ENCODE peak calls at places on chromosomes 13 and 19, in nine cellular contexts. One of them, this sample, is unnamed.

GRCh38 chr13:43587376-43587775 is 199.4 kb downstream of the ENOX1 start:
- DNase-seq in KBM-7: no peak
- DNase-seq in substantia nigra: no peak
- DNase-seq in NCI-H774: no peak
- DNase-seq in naive thymus-derived CD4-positive, alpha-beta T cell: no peak
- DNase-seq in NCI-H1105 treated with DMSO at 0.1 percent for 48 hours: no peak
- DNase-seq in HCEC 1CT: no peak
- DNase-seq in C1 segment of cervical spinal cord: no peak
- DNase-seq in activated CD8-positive, alpha-beta memory T cell treated with anti-CD3 and anti-CD28 coated beads for 48 hours: no peak
- DNase-seq in this sample: no peak

GRCh38 chr19:795691-796581 is 1.3 kb upstream of the PTBP1 start:
- DNase-seq in KBM-7: no peak
- DNase-seq in substantia nigra: no peak
- DNase-seq in NCI-H774: no peak
- DNase-seq in naive thymus-derived CD4-positive, alpha-beta T cell: no peak
- DNase-seq in NCI-H1105 treated with DMSO at 0.1 percent for 48 hours: no peak
- DNase-seq in HCEC 1CT: no peak
- DNase-seq in C1 segment of cervical spinal cord: no peak
- DNase-seq in activated CD8-positive, alpha-beta memory T cell treated with anti-CD3 and anti-CD28 coated beads for 48 hours: no peak
- DNase-seq in this sample: no peak

GRCh38 chr13:33205804-33206221 is 79.7 kb downstream of the STARD13 start:
- DNase-seq in KBM-7: peak
- DNase-seq in substantia nigra: no peak
- DNase-seq in NCI-H774: no peak
- DNase-seq in naive thymus-derived CD4-positive, alpha-beta T cell: no peak
- DNase-seq in NCI-H1105 treated with DMSO at 0.1 percent for 48 hours: no peak
- DNase-seq in HCEC 1CT: peak
- DNase-seq in C1 segment of cervical spinal cord: no peak
- DNase-seq in activated CD8-positive, alpha-beta memory T cell treated with anti-CD3 and anti-CD28 coated beads for 48 hours: no peak
- DNase-seq in this sample: no peak

GRCh38 chr19:34644991-34645461 is 31.9 kb downstream of the SCGB2B2 start:
- DNase-seq in KBM-7: no peak
- DNase-seq in substantia nigra: no peak
- DNase-seq in NCI-H774: no peak
- DNase-seq in naive thymus-derived CD4-positive, alpha-beta T cell: no peak
- DNase-seq in NCI-H1105 treated with DMSO at 0.1 percent for 48 hours: no peak
- DNase-seq in HCEC 1CT: no peak
- DNase-seq in C1 segment of cervical spinal cord: no peak
- DNase-seq in activated CD8-positive, alpha-beta memory T cell treated with anti-CD3 and anti-CD28 coated beads for 48 hours: no peak
- DNase-seq in this sample: no peak

GRCh38 chr13:31090921-31091624 is 70.6 kb downstream of the HSPH1 start:
- DNase-seq in KBM-7: peak
- DNase-seq in substantia nigra: no peak
- DNase-seq in NCI-H774: no peak
- DNase-seq in naive thymus-derived CD4-positive, alpha-beta T cell: no peak
- DNase-seq in NCI-H1105 treated with DMSO at 0.1 percent for 48 hours: no peak
- DNase-seq in HCEC 1CT: no peak
- DNase-seq in C1 segment of cervical spinal cord: no peak
- DNase-seq in activated CD8-positive, alpha-beta memory T cell treated with anti-CD3 and anti-CD28 coated beads for 48 hours: no peak
- DNase-seq in this sample: no peak

GRCh38 chr13:87907202-87907601 is 236.0 kb downstream of the SLITRK5 start:
- DNase-seq in KBM-7: no peak
- DNase-seq in substantia nigra: no peak
- DNase-seq in NCI-H774: no peak
- DNase-seq in naive thymus-derived CD4-positive, alpha-beta T cell: no peak
- DNase-seq in NCI-H1105 treated with DMSO at 0.1 percent for 48 hours: no peak
- DNase-seq in HCEC 1CT: no peak
- DNase-seq in C1 segment of cervical spinal cord: no peak
- DNase-seq in activated CD8-positive, alpha-beta memory T cell treated with anti-CD3 and anti-CD28 coated beads for 48 hours: no peak
- DNase-seq in this sample: no peak

GRCh38 chr13:113832631-113833030 is 31.2 kb downstream of the GAS6 start:
- DNase-seq in KBM-7: no peak
- DNase-seq in substantia nigra: no peak
- DNase-seq in NCI-H774: no peak
- DNase-seq in naive thymus-derived CD4-positive, alpha-beta T cell: no peak
- DNase-seq in NCI-H1105 treated with DMSO at 0.1 percent for 48 hours: no peak
- DNase-seq in HCEC 1CT: no peak
- DNase-seq in C1 segment of cervical spinal cord: no peak
- DNase-seq in activated CD8-positive, alpha-beta memory T cell treated with anti-CD3 and anti-CD28 coated beads for 48 hours: no peak
- DNase-seq in this sample: no peak

GRCh38 chr13:61695147-61695546 is 279.5 kb upstream of the PCDH20 start:
- DNase-seq in KBM-7: no peak
- DNase-seq in substantia nigra: no peak
- DNase-seq in NCI-H774: no peak
- DNase-seq in naive thymus-derived CD4-positive, alpha-beta T cell: no peak
- DNase-seq in NCI-H1105 treated with DMSO at 0.1 percent for 48 hours: no peak
- DNase-seq in HCEC 1CT: no peak
- DNase-seq in C1 segment of cervical spinal cord: no peak
- DNase-seq in activated CD8-positive, alpha-beta memory T cell treated with anti-CD3 and anti-CD28 coated beads for 48 hours: no peak
- DNase-seq in this sample: no peak

GRCh38 chr19:2949939-2950285 is 5.1 kb upstream of the ZNF77 start:
- DNase-seq in KBM-7: peak
- DNase-seq in substantia nigra: no peak
- DNase-seq in NCI-H774: no peak
- DNase-seq in naive thymus-derived CD4-positive, alpha-beta T cell: no peak
- DNase-seq in NCI-H1105 treated with DMSO at 0.1 percent for 48 hours: peak
- DNase-seq in HCEC 1CT: peak
- DNase-seq in C1 segment of cervical spinal cord: no peak
- DNase-seq in activated CD8-positive, alpha-beta memory T cell treated with anti-CD3 and anti-CD28 coated beads for 48 hours: peak
- DNase-seq in this sample: no peak

GRCh38 chr19:29519146-29519545 is 6.6 kb upstream of the VSTM2B start:
- DNase-seq in KBM-7: no peak
- DNase-seq in substantia nigra: no peak
- DNase-seq in NCI-H774: no peak
- DNase-seq in naive thymus-derived CD4-positive, alpha-beta T cell: no peak
- DNase-seq in NCI-H1105 treated with DMSO at 0.1 percent for 48 hours: no peak
- DNase-seq in HCEC 1CT: no peak
- DNase-seq in C1 segment of cervical spinal cord: no peak
- DNase-seq in activated CD8-positive, alpha-beta memory T cell treated with anti-CD3 and anti-CD28 coated beads for 48 hours: no peak
- DNase-seq in this sample: no peak

GRCh38 chr13:47033216-47033615 is 136.4 kb upstream of the HTR2A start:
- DNase-seq in KBM-7: no peak
- DNase-seq in substantia nigra: no peak
- DNase-seq in NCI-H774: no peak
- DNase-seq in naive thymus-derived CD4-positive, alpha-beta T cell: no peak
- DNase-seq in NCI-H1105 treated with DMSO at 0.1 percent for 48 hours: no peak
- DNase-seq in HCEC 1CT: peak
- DNase-seq in C1 segment of cervical spinal cord: no peak
- DNase-seq in activated CD8-positive, alpha-beta memory T cell treated with anti-CD3 and anti-CD28 coated beads for 48 hours: no peak
- DNase-seq in this sample: no peak

GRCh38 chr19:28883241-28883693 is 329.7 kb downstream of the UQCRFS1 start:
- DNase-seq in KBM-7: no peak
- DNase-seq in substantia nigra: no peak
- DNase-seq in NCI-H774: no peak
- DNase-seq in naive thymus-derived CD4-positive, alpha-beta T cell: no peak
- DNase-seq in NCI-H1105 treated with DMSO at 0.1 percent for 48 hours: no peak
- DNase-seq in HCEC 1CT: no peak
- DNase-seq in C1 segment of cervical spinal cord: no peak
- DNase-seq in activated CD8-positive, alpha-beta memory T cell treated with anti-CD3 and anti-CD28 coated beads for 48 hours: no peak
- DNase-seq in this sample: no peak

GRCh38 chr19:4014541-4015491 is 7.3 kb downstream of the PIAS4 start:
- DNase-seq in KBM-7: peak
- DNase-seq in substantia nigra: no peak
- DNase-seq in NCI-H774: no peak
- DNase-seq in naive thymus-derived CD4-positive, alpha-beta T cell: no peak
- DNase-seq in NCI-H1105 treated with DMSO at 0.1 percent for 48 hours: no peak
- DNase-seq in HCEC 1CT: no peak
- DNase-seq in C1 segment of cervical spinal cord: no peak
- DNase-seq in activated CD8-positive, alpha-beta memory T cell treated with anti-CD3 and anti-CD28 coated beads for 48 hours: no peak
- DNase-seq in this sample: no peak

GRCh38 chr13:27601771-27602170 is 18.6 kb downstream of the LNX2 start:
- DNase-seq in KBM-7: peak
- DNase-seq in substantia nigra: no peak
- DNase-seq in NCI-H774: no peak
- DNase-seq in naive thymus-derived CD4-positive, alpha-beta T cell: no peak
- DNase-seq in NCI-H1105 treated with DMSO at 0.1 percent for 48 hours: no peak
- DNase-seq in HCEC 1CT: no peak
- DNase-seq in C1 segment of cervical spinal cord: no peak
- DNase-seq in activated CD8-positive, alpha-beta memory T cell treated with anti-CD3 and anti-CD28 coated beads for 48 hours: no peak
- DNase-seq in this sample: no peak

GRCh38 chr19:40279761-40280607 is 5.2 kb downstream of the AKT2 start:
- DNase-seq in KBM-7: peak
- DNase-seq in substantia nigra: no peak
- DNase-seq in NCI-H774: no peak
- DNase-seq in naive thymus-derived CD4-positive, alpha-beta T cell: no peak
- DNase-seq in NCI-H1105 treated with DMSO at 0.1 percent for 48 hours: no peak
- DNase-seq in HCEC 1CT: no peak
- DNase-seq in C1 segment of cervical spinal cord: no peak
- DNase-seq in activated CD8-positive, alpha-beta memory T cell treated with anti-CD3 and anti-CD28 coated beads for 48 hours: no peak
- DNase-seq in this sample: no peak

GRCh38 chr19:56282809-56283208 is 10.3 kb downstream of the EDDM13 start:
- DNase-seq in KBM-7: no peak
- DNase-seq in substantia nigra: no peak
- DNase-seq in NCI-H774: no peak
- DNase-seq in naive thymus-derived CD4-positive, alpha-beta T cell: no peak
- DNase-seq in NCI-H1105 treated with DMSO at 0.1 percent for 48 hours: no peak
- DNase-seq in HCEC 1CT: no peak
- DNase-seq in C1 segment of cervical spinal cord: no peak
- DNase-seq in activated CD8-positive, alpha-beta memory T cell treated with anti-CD3 and anti-CD28 coated beads for 48 hours: no peak
- DNase-seq in this sample: no peak

GRCh38 chr13:40517486-40518311 is 148.7 kb downstream of the FOXO1 start:
- DNase-seq in KBM-7: no peak
- DNase-seq in substantia nigra: no peak
- DNase-seq in NCI-H774: no peak
- DNase-seq in naive thymus-derived CD4-positive, alpha-beta T cell: no peak
- DNase-seq in NCI-H1105 treated with DMSO at 0.1 percent for 48 hours: no peak
- DNase-seq in HCEC 1CT: no peak
- DNase-seq in C1 segment of cervical spinal cord: no peak
- DNase-seq in activated CD8-positive, alpha-beta memory T cell treated with anti-CD3 and anti-CD28 coated beads for 48 hours: peak
- DNase-seq in this sample: no peak

GRCh38 chr19:7965259-7965841 is 21.9 kb upstream of the TIMM44 start:
- DNase-seq in KBM-7: no peak
- DNase-seq in substantia nigra: no peak
- DNase-seq in NCI-H774: no peak
- DNase-seq in naive thymus-derived CD4-positive, alpha-beta T cell: no peak
- DNase-seq in NCI-H1105 treated with DMSO at 0.1 percent for 48 hours: no peak
- DNase-seq in HCEC 1CT: no peak
- DNase-seq in C1 segment of cervical spinal cord: no peak
- DNase-seq in activated CD8-positive, alpha-beta memory T cell treated with anti-CD3 and anti-CD28 coated beads for 48 hours: no peak
- DNase-seq in this sample: no peak

GRCh38 chr19:2289714-2290435 is 7.9 kb upstream of the PEAK3 start:
- DNase-seq in KBM-7: peak
- DNase-seq in substantia nigra: no peak
- DNase-seq in NCI-H774: no peak
- DNase-seq in naive thymus-derived CD4-positive, alpha-beta T cell: peak
- DNase-seq in NCI-H1105 treated with DMSO at 0.1 percent for 48 hours: peak
- DNase-seq in HCEC 1CT: no peak
- DNase-seq in C1 segment of cervical spinal cord: no peak
- DNase-seq in activated CD8-positive, alpha-beta memory T cell treated with anti-CD3 and anti-CD28 coated beads for 48 hours: no peak
- DNase-seq in this sample: peak

GRCh38 chr13:72757792-72758535 is 23.7 kb downstream of the DIS3 start:
- DNase-seq in KBM-7: no peak
- DNase-seq in substantia nigra: no peak
- DNase-seq in NCI-H774: no peak
- DNase-seq in naive thymus-derived CD4-positive, alpha-beta T cell: no peak
- DNase-seq in NCI-H1105 treated with DMSO at 0.1 percent for 48 hours: no peak
- DNase-seq in HCEC 1CT: no peak
- DNase-seq in C1 segment of cervical spinal cord: no peak
- DNase-seq in activated CD8-positive, alpha-beta memory T cell treated with anti-CD3 and anti-CD28 coated beads for 48 hours: no peak
- DNase-seq in this sample: no peak

GRCh38 chr13:79679334-79679733 is 198.4 kb downstream of the NDFIP2 start:
- DNase-seq in KBM-7: peak
- DNase-seq in substantia nigra: peak
- DNase-seq in NCI-H774: no peak
- DNase-seq in naive thymus-derived CD4-positive, alpha-beta T cell: no peak
- DNase-seq in NCI-H1105 treated with DMSO at 0.1 percent for 48 hours: peak
- DNase-seq in HCEC 1CT: peak
- DNase-seq in C1 segment of cervical spinal cord: no peak
- DNase-seq in activated CD8-positive, alpha-beta memory T cell treated with anti-CD3 and anti-CD28 coated beads for 48 hours: no peak
- DNase-seq in this sample: peak

GRCh38 chr19:50559636-50560035 is 8.6 kb downstream of the LRRC4B start:
- DNase-seq in KBM-7: no peak
- DNase-seq in substantia nigra: no peak
- DNase-seq in NCI-H774: no peak
- DNase-seq in naive thymus-derived CD4-positive, alpha-beta T cell: no peak
- DNase-seq in NCI-H1105 treated with DMSO at 0.1 percent for 48 hours: no peak
- DNase-seq in HCEC 1CT: no peak
- DNase-seq in C1 segment of cervical spinal cord: no peak
- DNase-seq in activated CD8-positive, alpha-beta memory T cell treated with anti-CD3 and anti-CD28 coated beads for 48 hours: no peak
- DNase-seq in this sample: no peak

GRCh38 chr19:1110809-1111640 is 7.2 kb downstream of the GPX4 start:
- DNase-seq in KBM-7: no peak
- DNase-seq in substantia nigra: no peak
- DNase-seq in NCI-H774: no peak
- DNase-seq in naive thymus-derived CD4-positive, alpha-beta T cell: no peak
- DNase-seq in NCI-H1105 treated with DMSO at 0.1 percent for 48 hours: no peak
- DNase-seq in HCEC 1CT: no peak
- DNase-seq in C1 segment of cervical spinal cord: no peak
- DNase-seq in activated CD8-positive, alpha-beta memory T cell treated with anti-CD3 and anti-CD28 coated beads for 48 hours: no peak
- DNase-seq in this sample: no peak

GRCh38 chr13:96575423-96576320 is 418.6 kb downstream of the OXGR1 start:
- DNase-seq in KBM-7: no peak
- DNase-seq in substantia nigra: no peak
- DNase-seq in NCI-H774: no peak
- DNase-seq in naive thymus-derived CD4-positive, alpha-beta T cell: no peak
- DNase-seq in NCI-H1105 treated with DMSO at 0.1 percent for 48 hours: no peak
- DNase-seq in HCEC 1CT: no peak
- DNase-seq in C1 segment of cervical spinal cord: no peak
- DNase-seq in activated CD8-positive, alpha-beta memory T cell treated with anti-CD3 and anti-CD28 coated beads for 48 hours: no peak
- DNase-seq in this sample: no peak

GRCh38 chr13:32039056-32039455 is 7.5 kb downstream of the FRY start:
- DNase-seq in KBM-7: no peak
- DNase-seq in substantia nigra: no peak
- DNase-seq in NCI-H774: no peak
- DNase-seq in naive thymus-derived CD4-positive, alpha-beta T cell: no peak
- DNase-seq in NCI-H1105 treated with DMSO at 0.1 percent for 48 hours: no peak
- DNase-seq in HCEC 1CT: no peak
- DNase-seq in C1 segment of cervical spinal cord: no peak
- DNase-seq in activated CD8-positive, alpha-beta memory T cell treated with anti-CD3 and anti-CD28 coated beads for 48 hours: no peak
- DNase-seq in this sample: no peak

GRCh38 chr19:3532154-3533019 is 6.6 kb upstream of the TEKTIP1 start:
- DNase-seq in KBM-7: no peak
- DNase-seq in substantia nigra: no peak
- DNase-seq in NCI-H774: no peak
- DNase-seq in naive thymus-derived CD4-positive, alpha-beta T cell: no peak
- DNase-seq in NCI-H1105 treated with DMSO at 0.1 percent for 48 hours: no peak
- DNase-seq in HCEC 1CT: no peak
- DNase-seq in C1 segment of cervical spinal cord: no peak
- DNase-seq in activated CD8-positive, alpha-beta memory T cell treated with anti-CD3 and anti-CD28 coated beads for 48 hours: no peak
- DNase-seq in this sample: no peak

This sample was measured in NCI-H748 treated with DMSO at 0.1 percent for 48 hours.